ENCODE peak calls at places on chromosomes 4 and X, in four cellular contexts. L, B, P and M are unnamed samples.

GRCh38 chr4:139243448-139244365 is 36.3 kb downstream of the MGARP start:
- DNase-seq in P (no peak), B (peak), L (peak), M (no peak)

GRCh38 chrX:119948381-119948780 is 4.8 kb upstream of the NKAP start:
- DNase-seq in L (no peak), P (no peak), B (no peak), M (no peak)

GRCh38 chr4:83855044-83855443 is 319.1 kb downstream of the GPAT3 start:
- DNase-seq in P (no peak), B (peak), L (peak), M (no peak)

GRCh38 chrX:54747713-54748393 is 50.2 kb downstream of the ITIH6 start:
- DNase-seq in L (no peak), B (no peak), P (no peak), M (no peak)

GRCh38 chrX:132615396-132616131 is 126.7 kb upstream of the MBNL3 start:
- DNase-seq in B (no peak), L (no peak), P (peak), M (peak)

GRCh38 chrX:38664285-38664684 is 102.9 kb downstream of the TSPAN7 start:
- DNase-seq in P (peak), L (no peak), B (no peak), M (peak)

GRCh38 chrX:40663880-40664630 is 16.7 kb upstream of the CXorf38 start:
- DNase-seq in P (peak), B (peak), L (no peak), M (no peak)

GRCh38 chrX:19867411-19867732 is 20.0 kb downstream of the SH3KBP1 start:
- DNase-seq in B (no peak), P (no peak), L (no peak), M (no peak)

GRCh38 chrX:39859991-39860861 is 237.5 kb downstream of the BCOR start:
- DNase-seq in P (peak), L (peak), B (no peak), M (peak)

GRCh38 chr4:58113083-58113482 is 1002.9 kb upstream of the IGFBP7 start:
- DNase-seq in L (no peak), B (no peak), P (no peak), M (no peak)

GRCh38 chrX:118188977-118189376 is 72.4 kb upstream of the KLHL13 start:
- DNase-seq in L (no peak), P (no peak), B (no peak), M (no peak)

GRCh38 chr4:75916091-75916661 is 13.9 kb upstream of the PPEF2 start:
- DNase-seq in L (peak), P (no peak), B (no peak), M (no peak)

GRCh38 chrX:16786791-16787735 is 797 bp downstream of the TXLNG start:
- DNase-seq in L (no peak), P (no peak), B (no peak), M (peak)

GRCh38 chr4:73053076-73053475 is 16.4 kb downstream of the COX18 start:
- DNase-seq in L (no peak), B (no peak), P (no peak), M (no peak)

GRCh38 chr4:30354605-30355004 is 365.6 kb upstream of the PCDH7 start:
- DNase-seq in B (no peak), P (no peak), L (no peak), M (no peak)

GRCh38 chr4:163866728-163867313 is 372.3 kb downstream of the TMA16 start:
- DNase-seq in B (no peak), P (no peak), L (peak), M (no peak)

GRCh38 chrX:40207626-40208025 is 109.9 kb upstream of the BCOR start:
- DNase-seq in P (no peak), B (no peak), L (no peak), M (no peak)

GRCh38 chr4:25144870-25145481 is 15.3 kb downstream of the SEPSECS start:
- DNase-seq in L (no peak), P (no peak), B (no peak), M (no peak)

GRCh38 chr4:111880116-111880515 is 265.1 kb upstream of the FAM241A start:
- DNase-seq in P (no peak), L (no peak), B (no peak), M (no peak)

GRCh38 chr4:141346144-141346543 is 125.4 kb downstream of the ZNF330 start:
- DNase-seq in P (no peak), L (peak), B (no peak), M (no peak)

GRCh38 chr4:53055274-53055673 is 193.2 kb downstream of the RASL11B start:
- DNase-seq in L (peak), B (peak), P (no peak), M (no peak)

GRCh38 chr4:77104405-77105292 is 28.9 kb upstream of the CCNI start:
- DNase-seq in L (no peak), B (no peak), P (no peak), M (no peak)

GRCh38 chr4:104302731-104303130 is 192.0 kb downstream of the CXXC4 start:
- DNase-seq in B (no peak), L (no peak), P (no peak), M (no peak)

GRCh38 chrX:15873566-15873965 is 19.0 kb upstream of the AP1S2 start:
- DNase-seq in L (no peak), B (no peak), P (no peak), M (no peak)